ENCODE peak calls at places on chromosomes 7 and 10, in seven cellular contexts. V is astrocyte of the spinal cord, G is AG20443, F is left ventricle myocardium superior, S is Daoy, P is left colon, N is tibial artery. W is an unnamed sample.

GRCh38 chr7:18694484-18694883 is 198.9 kb downstream of the HDAC9 start:
- DNase-seq in V (no peak), G (no peak), F (no peak), S (no peak), P (no peak), N (no peak), W (no peak)

GRCh38 chr7:155808551-155809331 is 3.5 kb downstream of the SHH start:
- DNase-seq in V (no peak), G (no peak), F (no peak), S (peak), P (peak), N (no peak), W (no peak)

GRCh38 chr10:52955337-52955736 is 182.8 kb upstream of the MBL2 start:
- DNase-seq in V (no peak), G (no peak), F (no peak), S (no peak), P (no peak), N (no peak), W (no peak)

GRCh38 chr10:91590142-91590903 is 42.5 kb downstream of the PPP1R3C start:
- DNase-seq in V (peak), G (peak), F (peak), S (peak), P (peak), N (peak), W (no peak)

GRCh38 chr7:16420329-16420648 is 1.0 kb downstream of the CRPPA start:
- DNase-seq in V (no peak), G (no peak), F (no peak), S (no peak), P (no peak), N (no peak), W (no peak)

GRCh38 chr10:92571649-92572048 is 2.2 kb downstream of the IDE start:
- DNase-seq in V (no peak), G (no peak), F (no peak), S (no peak), P (no peak), N (no peak), W (no peak)

GRCh38 chr10:11424456-11425287 is 186.8 kb downstream of the USP6NL start:
- DNase-seq in V (peak), G (peak), F (peak), S (peak), P (peak), N (no peak), W (peak)

GRCh38 chr10:17199351-17199804 is 2.1 kb downstream of the TRDMT1 start:
- DNase-seq in V (peak), G (peak), F (no peak), S (peak), P (no peak), N (no peak), W (no peak)

GRCh38 chr10:112951349-112952281 is 1.6 kb downstream of the TCF7L2 start:
- DNase-seq in V (peak), G (peak), F (peak), S (peak), P (peak), N (peak), W (peak)

GRCh38 chr10:14683246-14683645 is 91.5 kb downstream of the FAM107B start:
- DNase-seq in V (peak), G (no peak), F (no peak), S (no peak), P (no peak), N (no peak), W (no peak)

GRCh38 chr7:21030237-21030636 is 243.6 kb upstream of the SP8 start:
- DNase-seq in V (no peak), G (no peak), F (no peak), S (no peak), P (no peak), N (no peak), W (no peak)

GRCh38 chr7:49976238-49976637 is 116.8 kb downstream of the ZPBP start:
- DNase-seq in V (no peak), G (no peak), F (no peak), S (no peak), P (no peak), N (no peak), W (no peak)

GRCh38 chr10:20622522-20623270 is 274.4 kb downstream of the NEBL start:
- DNase-seq in V (peak), G (peak), F (no peak), S (no peak), P (no peak), N (no peak), W (no peak)

GRCh38 chr7:134649231-134649775 is 2.6 kb downstream of the BPGM start:
- DNase-seq in V (no peak), G (no peak), F (no peak), S (no peak), P (no peak), N (no peak), W (no peak)

GRCh38 chr10:74289956-74290355 is 138.9 kb downstream of the ADK start:
- DNase-seq in V (no peak), G (no peak), F (no peak), S (no peak), P (no peak), N (no peak), W (no peak)

GRCh38 chr7:82018226-82018625 is 248.4 kb upstream of the HGF start:
- DNase-seq in V (no peak), G (peak), F (no peak), S (no peak), P (no peak), N (no peak), W (no peak)

GRCh38 chr7:54260868-54261475 is 281.2 kb upstream of the VSTM2A start:
- DNase-seq in V (peak), G (no peak), F (no peak), S (no peak), P (no peak), N (no peak), W (no peak)

GRCh38 chr7:303884-304573 is 14.1 kb downstream of the FOXL3 start:
- DNase-seq in V (no peak), G (no peak), F (no peak), S (no peak), P (no peak), N (peak), W (no peak)

GRCh38 chr10:61785410-61786105 is 115.9 kb upstream of the ARID5B start:
- DNase-seq in V (no peak), G (no peak), F (no peak), S (no peak), P (no peak), N (no peak), W (no peak)

GRCh38 chr7:156764016-156764669 is 123.6 kb downstream of the RNF32 start:
- DNase-seq in V (peak), G (peak), F (peak), S (peak), P (peak), N (no peak), W (peak)

GRCh38 chr7:5284304-5285281 is 1.9 kb downstream of the SLC29A4 start:
- DNase-seq in V (peak), G (no peak), F (peak), S (peak), P (peak), N (no peak), W (peak)

GRCh38 chr7:105352018-105352612 is 36.6 kb downstream of the SRPK2 start:
- DNase-seq in V (peak), G (peak), F (peak), S (peak), P (peak), N (peak), W (no peak)

GRCh38 chr7:40244226-40244625 is 109.4 kb downstream of the SUGCT start:
- DNase-seq in V (no peak), G (no peak), F (no peak), S (no peak), P (no peak), N (no peak), W (no peak)

GRCh38 chr7:143385891-143386781 is 5.0 kb downstream of the ZYX start:
- DNase-seq in V (no peak), G (peak), F (peak), S (peak), P (no peak), N (peak), W (no peak)

GRCh38 chr7:31043035-31043434 is 9.1 kb upstream of the ADCYAP1R1 start:
- DNase-seq in V (no peak), G (no peak), F (no peak), S (no peak), P (no peak), N (no peak), W (no peak)

GRCh38 chr10:78579995-78580394 is 488.8 kb upstream of the ZMIZ1 start:
- DNase-seq in V (peak), G (peak), F (peak), S (peak), P (peak), N (no peak), W (no peak)

GRCh38 chr7:159028456-159029401 is 115.9 kb downstream of the VIPR2 start:
- DNase-seq in V (no peak), G (no peak), F (no peak), S (no peak), P (no peak), N (peak), W (no peak)

GRCh38 chr7:87057210-87057609 is 2.2 kb downstream of the ELAPOR2 start:
- DNase-seq in V (no peak), G (no peak), F (no peak), S (no peak), P (no peak), N (no peak), W (no peak)

GRCh38 chr10:29783211-29783947 is 148.6 kb upstream of the SVIL start:
- DNase-seq in V (no peak), G (no peak), F (no peak), S (peak), P (no peak), N (no peak), W (no peak)

GRCh38 chr10:132684164-132684891 is 101.6 kb downstream of the NKX6-2 start:
- DNase-seq in V (peak), G (no peak), F (no peak), S (peak), P (no peak), N (peak), W (peak)

GRCh38 chr10:52517017-52517416 is 202.9 kb downstream of the DKK1 start:
- DNase-seq in V (no peak), G (no peak), F (no peak), S (no peak), P (no peak), N (no peak), W (no peak)

GRCh38 chr10:34808789-34809745 is 6.0 kb downstream of the PARD3 start:
- DNase-seq in V (peak), G (peak), F (peak), S (peak), P (peak), N (no peak), W (no peak)

GRCh38 chr10:49307921-49308320 is 9.0 kb downstream of the C10orf71 start:
- DNase-seq in V (no peak), G (no peak), F (no peak), S (no peak), P (no peak), N (peak), W (no peak)

GRCh38 chr7:4762121-4763055 is 13.0 kb upstream of the AP5Z1 start:
- DNase-seq in V (no peak), G (no peak), F (peak), S (no peak), P (no peak), N (no peak), W (no peak)

GRCh38 chr7:22578048-22578770 is 78.2 kb upstream of the STEAP1B start:
- DNase-seq in V (peak), G (no peak), F (no peak), S (peak), P (no peak), N (no peak), W (no peak)

GRCh38 chr7:106223156-106223555 is 61.6 kb downstream of the NAMPT start:
- DNase-seq in V (no peak), G (no peak), F (no peak), S (no peak), P (no peak), N (no peak), W (no peak)

GRCh38 chr7:138433583-138434437 is 26.2 kb upstream of the TRIM24 start:
- DNase-seq in V (no peak), G (no peak), F (no peak), S (no peak), P (no peak), N (no peak), W (no peak)

W was measured in K562.